ENCODE peak calls at places on chromosome 12, in seven cellular contexts. C is HCT116, D is testis, O is tibial nerve, Q is heart left ventricle, F is ovary, E is IMR-90. W is an unnamed sample.

GRCh38 chr12:124698998-124699305 is 131.5 kb upstream of the NCOR2 start:
- DNase-seq in C (no peak), D (no peak), O (no peak), Q (no peak), F (no peak), E (no peak), W (no peak)

GRCh38 chr12:90327783-90328743 is 619.4 kb upstream of the ATP2B1 start:
- DNase-seq in C (no peak), D (no peak), O (no peak), Q (no peak), F (no peak), E (no peak), W (no peak)

GRCh38 chr12:81078469-81079196 is 754 bp downstream of the ACSS3 start:
- DNase-seq in C (no peak), D (peak), O (no peak), Q (peak), F (peak), E (peak), W (no peak)

GRCh38 chr12:30794591-30795409 is 40.0 kb upstream of the CAPRIN2 start:
- DNase-seq in C (peak), D (no peak), O (no peak), Q (peak), F (no peak), E (peak), W (no peak)

GRCh38 chr12:13241833-13242232 is 45.3 kb downstream of the EMP1 start:
- DNase-seq in C (peak), D (no peak), O (no peak), Q (no peak), F (no peak), E (peak), W (no peak)

GRCh38 chr12:72570601-72571000 is 298.4 kb downstream of the TRHDE start:
- DNase-seq in C (peak), D (peak), O (no peak), Q (no peak), F (no peak), E (no peak), W (peak)

GRCh38 chr12:110819646-110820045 is 27.1 kb upstream of the CCDC63 start:
- DNase-seq in C (no peak), D (no peak), O (no peak), Q (no peak), F (no peak), E (no peak), W (no peak)

GRCh38 chr12:14557966-14558365 is 9.7 kb downstream of the PLBD1 start:
- DNase-seq in C (no peak), D (no peak), O (no peak), Q (no peak), F (no peak), E (no peak), W (no peak)

GRCh38 chr12:131402781-131403396 is 308.0 kb upstream of the SFSWAP start:
- DNase-seq in C (no peak), D (no peak), O (no peak), Q (no peak), F (peak), E (no peak), W (no peak)

GRCh38 chr12:83827860-83828259 is 1084.7 kb downstream of the SLC6A15 start:
- DNase-seq in C (no peak), D (peak), O (no peak), Q (no peak), F (no peak), E (no peak), W (no peak)
- TF ChIP-seq CTCF in C (peak), D (no peak), O (no peak), Q (no peak), F (no peak), E (no peak), W (no peak)

DNA sequence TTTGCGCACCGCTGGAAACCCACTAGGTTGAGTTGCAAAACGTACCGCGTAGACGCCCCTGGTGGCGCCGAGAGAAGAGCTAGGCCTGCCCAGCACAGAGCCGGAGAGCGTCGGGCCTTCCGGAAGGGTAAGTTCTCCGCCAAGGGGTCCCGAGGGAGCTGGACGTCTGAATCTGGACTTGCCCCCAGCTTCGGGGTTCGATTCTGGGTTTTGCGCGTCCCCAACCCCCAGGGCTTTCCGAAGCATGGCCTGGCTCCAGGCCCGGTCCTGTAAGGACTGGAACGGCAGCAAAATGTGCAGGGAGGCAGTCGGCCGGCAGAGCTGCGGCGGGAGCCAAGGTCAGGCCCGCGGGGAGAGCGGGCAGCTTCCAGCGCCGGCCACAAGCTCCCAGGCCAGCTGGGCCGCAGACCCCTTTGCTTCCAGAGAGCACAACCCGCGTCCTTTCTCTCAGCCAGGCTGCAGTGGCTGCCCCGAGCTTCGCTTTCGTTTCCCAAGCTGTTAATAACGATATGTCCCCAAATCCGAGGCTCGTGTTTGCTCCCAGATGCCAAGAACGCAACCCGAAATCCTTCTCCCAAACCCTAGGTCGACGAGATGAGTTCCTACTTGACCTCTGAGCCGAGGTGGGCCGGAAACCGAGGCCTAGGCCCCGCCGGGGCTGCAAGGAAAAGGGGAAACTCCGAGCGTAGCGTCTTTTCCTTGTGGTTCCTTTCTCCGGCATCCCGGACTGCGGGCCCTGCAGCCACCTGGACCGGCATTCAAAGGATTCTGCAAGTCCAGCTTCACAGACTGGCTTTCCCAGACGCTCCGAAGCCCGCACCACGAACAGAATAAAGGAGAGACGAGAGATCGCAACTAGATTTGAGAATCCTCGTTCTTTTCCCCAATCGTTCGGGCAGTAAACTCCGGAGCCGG is 3.2 kb upstream of the TBX5 start:
- DNase-seq in C (no peak), D (no peak), O (no peak), Q (peak), F (no peak), E (peak), W (no peak)
- H3K4me3 ChIP-seq in C (no peak), D (peak), O (peak), Q (peak), F (peak), E (peak), W (peak)

DNA sequence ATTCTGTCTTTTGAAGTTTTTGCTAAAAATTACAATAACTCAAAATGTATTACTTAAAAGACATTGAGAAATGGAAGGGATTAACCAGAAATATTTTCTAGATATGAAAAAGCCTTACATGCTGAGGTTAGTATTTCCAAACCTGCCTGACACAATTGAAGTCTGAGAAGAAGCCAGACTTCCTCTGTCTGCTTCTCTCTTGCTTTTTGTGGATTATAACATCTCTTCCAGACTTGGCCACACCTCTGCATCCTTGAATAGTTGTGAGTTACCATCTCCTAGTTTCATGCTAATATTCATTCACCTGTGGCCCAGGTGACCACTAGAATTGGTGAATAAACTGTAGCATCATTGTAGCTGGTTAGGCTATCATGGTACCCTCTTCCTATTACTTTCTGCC is 497.6 kb downstream of the SLC16A7 start:
- DNase-seq in C (no peak), D (no peak), O (no peak), Q (no peak), F (no peak), E (no peak), W (no peak)
- TF ChIP-seq POLR2A in C (no peak), D (no peak), O (no peak), Q (no peak), F (no peak), E (no peak), W (no peak)

GRCh38 chr12:50186667-50187066 is 19.5 kb upstream of the CERS5 start:
- DNase-seq in C (no peak), D (no peak), O (no peak), Q (no peak), F (no peak), E (peak), W (no peak)

GRCh38 chr12:50185975-50186663 is 18.9 kb upstream of the CERS5 start:
- DNase-seq in C (no peak), D (no peak), O (no peak), Q (no peak), F (no peak), E (peak), W (no peak)

GRCh38 chr12:50188280-50188781 is 21.2 kb upstream of the CERS5 start:
- DNase-seq in C (no peak), D (no peak), O (no peak), Q (no peak), F (no peak), E (peak), W (no peak)

GRCh38 chr12:50188875-50189575 is 21.9 kb upstream of the CERS5 start:
- DNase-seq in C (no peak), D (peak), O (no peak), Q (no peak), F (no peak), E (no peak), W (no peak)

DNA sequence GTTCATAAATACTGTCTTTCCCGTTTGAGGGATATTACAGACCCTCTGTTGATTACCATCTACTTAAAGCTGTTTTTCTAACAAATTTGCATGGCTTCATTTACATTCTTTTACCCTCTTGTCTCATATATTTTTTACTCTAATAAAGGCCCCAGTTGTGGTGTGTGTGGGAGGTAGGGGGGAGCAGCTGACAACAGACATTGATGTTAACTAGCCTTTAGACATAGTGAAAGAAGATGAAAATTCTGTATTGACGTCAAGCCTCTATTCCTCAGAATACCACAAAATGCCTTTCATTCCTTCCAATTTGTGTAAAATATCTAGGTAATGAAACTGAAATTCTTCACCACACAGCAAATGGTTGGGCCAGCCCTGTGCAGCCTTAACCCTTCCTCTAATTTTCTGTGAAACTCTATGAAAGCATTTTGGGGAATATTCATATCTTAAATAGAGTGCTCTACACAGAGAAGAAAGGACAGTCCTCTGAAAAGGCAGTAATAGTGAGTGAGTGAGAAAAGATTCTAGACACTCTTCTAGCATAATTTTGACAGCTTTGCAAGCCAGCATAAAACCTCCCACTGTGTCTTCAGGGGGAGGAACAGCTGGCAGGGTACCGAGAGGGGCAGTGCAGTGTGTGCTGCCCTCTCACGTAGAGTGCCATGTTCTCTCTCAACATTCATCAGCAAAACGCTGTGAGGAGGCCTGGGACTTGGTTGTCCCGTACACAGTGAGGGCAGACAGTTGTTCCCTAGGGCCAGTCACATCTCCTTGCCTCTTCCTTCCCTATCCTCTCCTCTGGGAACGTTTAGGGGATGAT is 20.1 kb upstream of the CERS5 start:
- DNase-seq in C (no peak), D (no peak), O (no peak), Q (no peak), F (no peak), E (peak), W (no peak)
- TF ChIP-seq CTCF in C (no peak), D (no peak), O (no peak), Q (no peak), F (no peak), E (no peak), W (no peak)

GRCh38 chr12:76028649-76029277 is 2.8 kb downstream of the PHLDA1 start:
- DNase-seq in C (no peak), D (no peak), O (no peak), Q (no peak), F (no peak), E (no peak), W (no peak)
- H3K4me3 ChIP-seq in C (peak), D (peak), O (peak), Q (peak), F (peak), E (peak), W (peak)

GRCh38 chr12:53180270-53180930 is at the start of the genes CSAD and ZNF740:
- DNase-seq in C (peak), D (peak), O (peak), Q (peak), F (peak), E (peak), W (peak)
- TF ChIP-seq POLR2A in C (no peak), D (no peak), O (peak), Q (peak), F (peak), E (peak), W (peak)

W was measured in upper lobe of left lung.